ENCODE peak calls at places on chromosomes 13 and 19, in four cellular contexts. E, P, D and H are unnamed samples.

GRCh38 chr19:42129399-42130253 is 2.6 kb downstream of the POU2F2 start:
- DNase-seq in E (no peak), P (no peak), D (no peak), H (peak; percentile 7)

GRCh38 chr13:106597190-106597589 is 29.3 kb upstream of the ARGLU1 start:
- DNase-seq in E (no peak), P (no peak), D (peak; percentile 70), H (no peak)

GRCh38 chr13:40344270-40345148 is 321.9 kb downstream of the FOXO1 start:
- DNase-seq in E (no peak), P (no peak), D (no peak), H (no peak)

GRCh38 chr19:47673426-47673825 is 39.8 kb upstream of the EHD2 start:
- DNase-seq in E (no peak), P (no peak), D (no peak), H (no peak)

GRCh38 chr13:102309110-102309509 is 92.7 kb downstream of the FGF14 start:
- DNase-seq in E (no peak), P (no peak), D (no peak), H (peak; percentile 23)

GRCh38 chr13:41034862-41035261 is 15.7 kb upstream of the ELF1 start:
- DNase-seq in E (no peak), P (no peak), D (no peak), H (no peak)

GRCh38 chr19:16155128-16155527 is 11.6 kb downstream of the HSH2D start:
- DNase-seq in E (no peak), P (no peak), D (no peak), H (no peak)

GRCh38 chr13:79904581-79904980 is 423.6 kb downstream of the NDFIP2 start:
- DNase-seq in E (no peak), P (no peak), D (no peak), H (no peak)

DNA sequence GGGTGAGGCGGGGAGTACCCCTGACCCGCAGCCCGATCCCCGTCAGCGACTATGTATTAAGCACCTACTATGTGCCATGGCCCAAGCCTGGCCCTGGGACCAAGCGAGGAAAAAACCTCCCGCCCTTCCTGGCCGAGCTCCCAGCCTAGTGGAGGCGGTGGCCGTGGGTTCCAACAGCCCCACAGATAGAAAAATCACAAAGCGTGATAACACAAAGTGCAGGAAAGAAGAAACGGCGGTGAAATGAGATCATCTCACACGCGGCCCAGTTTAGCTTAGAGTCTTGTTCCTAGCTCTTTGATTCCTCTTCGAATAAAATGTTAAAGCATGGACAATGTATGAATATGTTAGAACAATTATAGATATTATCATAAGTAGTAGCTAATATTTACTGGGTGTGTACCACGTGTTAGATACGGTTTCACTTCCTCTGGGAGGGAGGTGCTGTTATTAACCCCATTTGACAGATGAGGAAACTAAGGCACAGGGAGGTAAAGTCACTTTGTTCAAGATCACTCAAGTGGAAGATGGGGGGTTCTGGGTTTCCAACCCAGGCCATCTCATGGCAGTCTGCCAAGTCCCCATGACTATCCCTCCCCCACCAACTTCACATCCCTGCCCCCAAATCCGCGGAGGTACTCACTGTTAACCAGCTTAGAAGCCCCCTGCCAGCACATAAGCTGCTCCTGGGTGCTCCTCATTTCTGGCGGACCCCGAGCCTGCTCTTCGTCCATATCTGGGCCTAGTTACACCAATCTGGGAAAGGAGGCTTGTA is 1.2 kb upstream of the FXYD7 start:
- DNase-seq in E (peak; percentile 65), P (no peak), D (no peak), H (no peak)
- H3K4me1 ChIP-seq in E (no peaks in the 10 kb centered on the region), P (peaks cover 13% of the 10 kb centered on the region), D (no peaks in the 10 kb centered on the region), H (peaks cover 4% of the 10 kb centered on the region)

DNA sequence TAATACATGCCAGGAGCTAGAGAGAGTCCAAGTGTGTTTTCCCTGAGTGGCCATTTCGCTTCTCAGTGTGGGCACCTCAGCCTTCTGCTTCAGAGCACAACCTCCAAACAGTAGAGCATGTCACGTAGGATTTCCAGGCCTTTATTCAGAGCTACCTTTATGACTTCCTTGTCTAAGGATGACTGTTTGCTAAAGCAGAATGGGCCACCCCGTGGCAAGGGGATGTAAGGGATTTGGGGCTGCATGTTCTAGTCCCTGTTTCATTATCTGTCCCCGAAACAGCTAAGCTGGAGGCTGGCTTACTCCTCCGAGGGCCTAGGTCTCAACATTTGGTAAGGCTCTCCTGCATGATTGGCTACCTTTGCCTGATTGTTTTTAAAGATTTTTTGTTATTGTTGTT is 6.0 kb downstream of the RNASEH2B start:
- DNase-seq in E (no peak), P (no peak), D (no peak), H (no peak)
- TF ChIP-seq CTCF in E (peak; percentile 26), P (no peak), D (no peak), H (no peak)

GRCh38 chr19:50480281-50481111 is 3.8 kb upstream of the GARIN5A start:
- DNase-seq in E (peak; percentile 30), P (no peak), D (no peak), H (no peak)
- H3K36me3 ChIP-seq in E (peaks cover 27% of the 10 kb centered on the region), P (no peaks in the 10 kb centered on the region), D (peaks cover 46% of the 10 kb centered on the region), H (peaks cover 54% of the 10 kb centered on the region)

GRCh38 chr19:1837625-1838105 is 10.6 kb downstream of the REXO1 start:
- DNase-seq in E (peak; percentile 93), P (no peak), D (no peak), H (no peak)
- H3K4me1 ChIP-seq in E (peaks cover 3% of the 10 kb centered on the region), P (peaks cover 29% of the 10 kb centered on the region), D (no peaks in the 10 kb centered on the region), H (peaks cover 7% of the 10 kb centered on the region)

GRCh38 chr19:13154911-13155471 is 4.8 kb downstream of the IER2 start:
- DNase-seq in E (peak; percentile 94), P (no peak), D (peak; percentile 80), H (peak; percentile 98)
- TF ChIP-seq CTCF in E (peak; percentile 70), P (no peak), D (no peak), H (no peak)

GRCh38 chr13:29525757-29526156 is 69.7 kb downstream of the SLC7A1 start:
- DNase-seq in E (no peak), P (no peak), D (no peak), H (no peak)

GRCh38 chr13:29527916-29528315 is 67.6 kb downstream of the SLC7A1 start:
- DNase-seq in E (no peak), P (no peak), D (no peak), H (no peak)

GRCh38 chr13:29524641-29525040 is 70.8 kb downstream of the SLC7A1 start:
- DNase-seq in E (no peak), P (no peak), D (no peak), H (no peak)

GRCh38 chr13:29527511-29527910 is 68.0 kb downstream of the SLC7A1 start:
- DNase-seq in E (no peak), P (no peak), D (no peak), H (no peak)

GRCh38 chr13:29526741-29527140 is 68.7 kb downstream of the SLC7A1 start:
- DNase-seq in E (no peak), P (no peak), D (no peak), H (no peak)
- H3K36me3 ChIP-seq in E (peaks cover 38% of the 10 kb centered on the region), P (no peaks in the 10 kb centered on the region), D (peaks cover 40% of the 10 kb centered on the region), H (no peaks in the 10 kb centered on the region)

GRCh38 chr19:38650180-38650775 is 2.8 kb downstream of the ACTN4 start:
- DNase-seq in E (peak; percentile 69), P (no peak), D (no peak), H (no peak)
- H3K4me1 ChIP-seq in E (peaks cover 18% of the 10 kb centered on the region), P (peaks cover 44% of the 10 kb centered on the region), D (peaks cover 5% of the 10 kb centered on the region), H (peaks cover 63% of the 10 kb centered on the region)

DNA sequence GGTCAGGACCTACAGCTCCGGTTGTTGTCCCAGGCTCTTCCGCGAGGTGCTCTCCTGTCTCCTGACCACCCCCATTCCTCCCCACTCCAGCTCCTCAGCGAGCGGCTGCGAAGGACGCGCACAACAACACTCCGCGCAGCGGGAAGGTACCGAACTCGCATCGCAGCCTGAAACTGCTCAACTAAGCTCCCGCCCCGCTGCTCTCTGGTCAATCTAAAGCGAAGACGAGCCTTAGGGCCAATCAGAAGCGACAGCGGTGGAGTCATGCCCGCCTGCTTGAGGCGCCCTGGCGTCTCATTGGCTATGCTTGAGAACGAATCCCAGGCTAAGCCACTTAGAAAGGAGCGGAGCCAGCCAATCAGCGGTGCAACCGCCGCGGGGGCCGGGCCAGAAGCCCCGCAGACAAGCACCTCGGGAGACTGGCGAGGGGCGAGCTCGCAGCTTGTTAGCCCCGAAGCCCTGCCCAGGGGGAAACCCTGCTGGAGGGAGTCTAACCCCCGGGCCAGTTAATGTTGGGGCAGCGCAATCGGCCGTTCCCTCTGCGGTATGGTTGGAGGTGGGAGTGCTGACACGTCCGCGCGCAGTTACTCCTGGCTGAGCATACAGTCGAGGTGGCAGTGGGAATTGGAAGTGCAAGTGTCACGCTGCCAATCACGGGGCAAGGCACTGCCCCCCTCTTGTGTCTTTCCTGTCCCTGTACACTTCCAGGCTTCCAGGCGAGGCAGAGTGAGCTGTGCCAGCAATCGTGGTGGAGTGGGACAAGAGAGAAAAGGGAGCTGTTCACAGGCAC is 1.9 kb upstream of the ZBTB32 start:
- DNase-seq in E (peak; percentile 99), P (peak; percentile 94), D (peak; percentile 99), H (peak; percentile 98)
- TF ChIP-seq CTCF in E (no peak), P (no peak), D (no peak), H (no peak)